ENCODE peak calls at places on chromosomes 5 and 9, in six cellular contexts. One of them, this sample, is unnamed.

GRCh38 chr5:134579284-134579771 is 53.3 kb downstream of the SAR1B start:
- DNase-seq in EL: no peak
- DNase-seq in fibroblast of lung: no peak
- DNase-seq in activated CD4-positive, CD25-positive, alpha-beta regulatory T cell treated with anti-CD3 and anti-CD28 coated beads, Interleukin-2, amount 50 U/mL, for 16 hours: no peak
- DNase-seq in ELR: no peak
- DNase-seq in astrocyte of the spinal cord: no peak
- DNase-seq in this sample: no peak

GRCh38 chr9:133954862-133955529 is 37.1 kb downstream of the VAV2 start:
- DNase-seq in EL: no peak
- DNase-seq in ELR: no peak
- DNase-seq in astrocyte of the spinal cord: no peak
- DNase-seq in activated CD4-positive, CD25-positive, alpha-beta regulatory T cell treated with anti-CD3 and anti-CD28 coated beads, Interleukin-2, amount 50 U/mL, for 16 hours: no peak
- DNase-seq in fibroblast of lung: no peak
- DNase-seq in this sample: no peak

GRCh38 chr5:142143878-142144277 is 35.3 kb downstream of the NDFIP1 start:
- DNase-seq in EL: peak
- DNase-seq in activated CD4-positive, CD25-positive, alpha-beta regulatory T cell treated with anti-CD3 and anti-CD28 coated beads, Interleukin-2, amount 50 U/mL, for 16 hours: no peak
- DNase-seq in ELR: peak
- DNase-seq in fibroblast of lung: peak
- DNase-seq in astrocyte of the spinal cord: peak
- DNase-seq in this sample: no peak

GRCh38 chr5:131221888-131222287 is 42.0 kb upstream of the CDC42SE2 start:
- DNase-seq in activated CD4-positive, CD25-positive, alpha-beta regulatory T cell treated with anti-CD3 and anti-CD28 coated beads, Interleukin-2, amount 50 U/mL, for 16 hours: no peak
- DNase-seq in fibroblast of lung: peak
- DNase-seq in ELR: peak
- DNase-seq in EL: peak
- DNase-seq in astrocyte of the spinal cord: peak
- DNase-seq in this sample: peak

GRCh38 chr5:131545856-131546255 is 89.2 kb downstream of the RAPGEF6 start:
- DNase-seq in ELR: peak
- DNase-seq in activated CD4-positive, CD25-positive, alpha-beta regulatory T cell treated with anti-CD3 and anti-CD28 coated beads, Interleukin-2, amount 50 U/mL, for 16 hours: no peak
- DNase-seq in EL: peak
- DNase-seq in fibroblast of lung: peak
- DNase-seq in astrocyte of the spinal cord: peak
- DNase-seq in this sample: no peak

GRCh38 chr5:54703091-54703490 is 185.5 kb downstream of the SNX18 start:
- DNase-seq in ELR: peak
- DNase-seq in EL: peak
- DNase-seq in astrocyte of the spinal cord: peak
- DNase-seq in fibroblast of lung: peak
- DNase-seq in activated CD4-positive, CD25-positive, alpha-beta regulatory T cell treated with anti-CD3 and anti-CD28 coated beads, Interleukin-2, amount 50 U/mL, for 16 hours: no peak
- DNase-seq in this sample: no peak

GRCh38 chr9:1708215-1708614 is 306.9 kb upstream of the SMARCA2 start:
- DNase-seq in fibroblast of lung: no peak
- DNase-seq in EL: no peak
- DNase-seq in activated CD4-positive, CD25-positive, alpha-beta regulatory T cell treated with anti-CD3 and anti-CD28 coated beads, Interleukin-2, amount 50 U/mL, for 16 hours: no peak
- DNase-seq in astrocyte of the spinal cord: no peak
- DNase-seq in ELR: no peak
- DNase-seq in this sample: no peak

GRCh38 chr5:10507575-10508024 is 56.3 kb upstream of the ANKRD33B start:
- DNase-seq in ELR: peak
- DNase-seq in EL: peak
- DNase-seq in fibroblast of lung: peak
- DNase-seq in activated CD4-positive, CD25-positive, alpha-beta regulatory T cell treated with anti-CD3 and anti-CD28 coated beads, Interleukin-2, amount 50 U/mL, for 16 hours: no peak
- DNase-seq in astrocyte of the spinal cord: no peak
- DNase-seq in this sample: no peak

GRCh38 chr9:84404095-84404686 is 63.6 kb upstream of the SLC28A3 start:
- DNase-seq in activated CD4-positive, CD25-positive, alpha-beta regulatory T cell treated with anti-CD3 and anti-CD28 coated beads, Interleukin-2, amount 50 U/mL, for 16 hours: no peak
- DNase-seq in astrocyte of the spinal cord: no peak
- DNase-seq in EL: peak
- DNase-seq in fibroblast of lung: no peak
- DNase-seq in ELR: no peak
- DNase-seq in this sample: no peak

GRCh38 chr5:32709789-32710334 is 1.3 kb upstream of the NPR3 start:
- DNase-seq in fibroblast of lung: peak
- DNase-seq in astrocyte of the spinal cord: peak
- DNase-seq in ELR: peak
- DNase-seq in EL: peak
- DNase-seq in activated CD4-positive, CD25-positive, alpha-beta regulatory T cell treated with anti-CD3 and anti-CD28 coated beads, Interleukin-2, amount 50 U/mL, for 16 hours: no peak
- DNase-seq in this sample: peak

GRCh38 chr9:110207071-110207923 is 662 bp downstream of the C9orf152 start:
- DNase-seq in astrocyte of the spinal cord: no peak
- DNase-seq in EL: no peak
- DNase-seq in fibroblast of lung: no peak
- DNase-seq in ELR: no peak
- DNase-seq in activated CD4-positive, CD25-positive, alpha-beta regulatory T cell treated with anti-CD3 and anti-CD28 coated beads, Interleukin-2, amount 50 U/mL, for 16 hours: no peak
- DNase-seq in this sample: no peak

GRCh38 chr5:77087484-77088291 is 603 bp upstream of the ZBED3 start:
- DNase-seq in ELR: no peak
- DNase-seq in EL: no peak
- DNase-seq in astrocyte of the spinal cord: peak
- DNase-seq in fibroblast of lung: peak
- DNase-seq in activated CD4-positive, CD25-positive, alpha-beta regulatory T cell treated with anti-CD3 and anti-CD28 coated beads, Interleukin-2, amount 50 U/mL, for 16 hours: no peak
- DNase-seq in this sample: peak

GRCh38 chr5:40441733-40442132 is 238.0 kb upstream of the PTGER4 start:
- DNase-seq in astrocyte of the spinal cord: no peak
- DNase-seq in fibroblast of lung: no peak
- DNase-seq in EL: no peak
- DNase-seq in activated CD4-positive, CD25-positive, alpha-beta regulatory T cell treated with anti-CD3 and anti-CD28 coated beads, Interleukin-2, amount 50 U/mL, for 16 hours: no peak
- DNase-seq in ELR: no peak
- DNase-seq in this sample: no peak

GRCh38 chr5:126994485-126994884 is 35.9 kb downstream of the MARCHF3 start:
- DNase-seq in activated CD4-positive, CD25-positive, alpha-beta regulatory T cell treated with anti-CD3 and anti-CD28 coated beads, Interleukin-2, amount 50 U/mL, for 16 hours: no peak
- DNase-seq in astrocyte of the spinal cord: no peak
- DNase-seq in ELR: no peak
- DNase-seq in EL: no peak
- DNase-seq in fibroblast of lung: no peak
- DNase-seq in this sample: no peak

GRCh38 chr9:136945333-136946227 is 537 bp downstream of the C8G start:
- DNase-seq in astrocyte of the spinal cord: no peak
- DNase-seq in ELR: no peak
- DNase-seq in activated CD4-positive, CD25-positive, alpha-beta regulatory T cell treated with anti-CD3 and anti-CD28 coated beads, Interleukin-2, amount 50 U/mL, for 16 hours: no peak
- DNase-seq in fibroblast of lung: no peak
- DNase-seq in EL: no peak
- DNase-seq in this sample: no peak

GRCh38 chr5:157164521-157164920 is 1.5 kb downstream of the GARIN3 start:
- DNase-seq in ELR: no peak
- DNase-seq in EL: no peak
- DNase-seq in astrocyte of the spinal cord: no peak
- DNase-seq in activated CD4-positive, CD25-positive, alpha-beta regulatory T cell treated with anti-CD3 and anti-CD28 coated beads, Interleukin-2, amount 50 U/mL, for 16 hours: no peak
- DNase-seq in fibroblast of lung: no peak
- DNase-seq in this sample: no peak

GRCh38 chr9:23581936-23582335 is 244.1 kb downstream of the ELAVL2 start:
- DNase-seq in ELR: no peak
- DNase-seq in fibroblast of lung: no peak
- DNase-seq in astrocyte of the spinal cord: no peak
- DNase-seq in EL: no peak
- DNase-seq in activated CD4-positive, CD25-positive, alpha-beta regulatory T cell treated with anti-CD3 and anti-CD28 coated beads, Interleukin-2, amount 50 U/mL, for 16 hours: no peak
- DNase-seq in this sample: no peak

GRCh38 chr5:148623741-148624140 is 30.6 kb downstream of the HTR4 start:
- DNase-seq in ELR: peak
- DNase-seq in activated CD4-positive, CD25-positive, alpha-beta regulatory T cell treated with anti-CD3 and anti-CD28 coated beads, Interleukin-2, amount 50 U/mL, for 16 hours: no peak
- DNase-seq in fibroblast of lung: no peak
- DNase-seq in EL: no peak
- DNase-seq in astrocyte of the spinal cord: no peak
- DNase-seq in this sample: peak

GRCh38 chr9:18362901-18363685 is 110.9 kb upstream of the ADAMTSL1 start:
- DNase-seq in fibroblast of lung: peak
- DNase-seq in EL: peak
- DNase-seq in astrocyte of the spinal cord: peak
- DNase-seq in ELR: no peak
- DNase-seq in activated CD4-positive, CD25-positive, alpha-beta regulatory T cell treated with anti-CD3 and anti-CD28 coated beads, Interleukin-2, amount 50 U/mL, for 16 hours: no peak
- DNase-seq in this sample: peak

GRCh38 chr9:76912631-76913275 is 6.8 kb upstream of the PRUNE2 start:
- DNase-seq in fibroblast of lung: no peak
- DNase-seq in ELR: peak
- DNase-seq in astrocyte of the spinal cord: peak
- DNase-seq in EL: peak
- DNase-seq in activated CD4-positive, CD25-positive, alpha-beta regulatory T cell treated with anti-CD3 and anti-CD28 coated beads, Interleukin-2, amount 50 U/mL, for 16 hours: no peak
- DNase-seq in this sample: no peak

GRCh38 chr5:134592141-134592746 is 40.4 kb downstream of the SAR1B start:
- DNase-seq in astrocyte of the spinal cord: peak
- DNase-seq in EL: no peak
- DNase-seq in fibroblast of lung: no peak
- DNase-seq in ELR: no peak
- DNase-seq in activated CD4-positive, CD25-positive, alpha-beta regulatory T cell treated with anti-CD3 and anti-CD28 coated beads, Interleukin-2, amount 50 U/mL, for 16 hours: no peak
- DNase-seq in this sample: no peak

GRCh38 chr9:4667681-4668080 is 1.4 kb upstream of the SPATA6L start:
- DNase-seq in fibroblast of lung: no peak
- DNase-seq in astrocyte of the spinal cord: no peak
- DNase-seq in EL: no peak
- DNase-seq in ELR: no peak
- DNase-seq in activated CD4-positive, CD25-positive, alpha-beta regulatory T cell treated with anti-CD3 and anti-CD28 coated beads, Interleukin-2, amount 50 U/mL, for 16 hours: no peak
- DNase-seq in this sample: no peak

GRCh38 chr5:73296772-73297171 is 123.8 kb downstream of the TMEM174 start:
- DNase-seq in astrocyte of the spinal cord: peak
- DNase-seq in ELR: peak
- DNase-seq in EL: peak
- DNase-seq in activated CD4-positive, CD25-positive, alpha-beta regulatory T cell treated with anti-CD3 and anti-CD28 coated beads, Interleukin-2, amount 50 U/mL, for 16 hours: no peak
- DNase-seq in fibroblast of lung: peak
- DNase-seq in this sample: no peak

GRCh38 chr5:178642351-178642909 is 15.6 kb upstream of the CLK4 start:
- DNase-seq in astrocyte of the spinal cord: peak
- DNase-seq in activated CD4-positive, CD25-positive, alpha-beta regulatory T cell treated with anti-CD3 and anti-CD28 coated beads, Interleukin-2, amount 50 U/mL, for 16 hours: no peak
- DNase-seq in ELR: peak
- DNase-seq in EL: peak
- DNase-seq in fibroblast of lung: peak
- DNase-seq in this sample: no peak

GRCh38 chr9:91207889-91208651 is 153.6 kb downstream of the AUH start:
- DNase-seq in ELR: peak
- DNase-seq in EL: no peak
- DNase-seq in fibroblast of lung: peak
- DNase-seq in astrocyte of the spinal cord: peak
- DNase-seq in activated CD4-positive, CD25-positive, alpha-beta regulatory T cell treated with anti-CD3 and anti-CD28 coated beads, Interleukin-2, amount 50 U/mL, for 16 hours: no peak
- DNase-seq in this sample: no peak

GRCh38 chr9:113386571-113387393 is 10.0 kb upstream of the HDHD3 start:
- DNase-seq in EL: no peak
- DNase-seq in activated CD4-positive, CD25-positive, alpha-beta regulatory T cell treated with anti-CD3 and anti-CD28 coated beads, Interleukin-2, amount 50 U/mL, for 16 hours: no peak
- DNase-seq in fibroblast of lung: no peak
- DNase-seq in ELR: no peak
- DNase-seq in astrocyte of the spinal cord: no peak
- DNase-seq in this sample: no peak

GRCh38 chr9:104608336-104608735 is 2.9 kb upstream of the OR13C2 start:
- DNase-seq in EL: no peak
- DNase-seq in fibroblast of lung: no peak
- DNase-seq in activated CD4-positive, CD25-positive, alpha-beta regulatory T cell treated with anti-CD3 and anti-CD28 coated beads, Interleukin-2, amount 50 U/mL, for 16 hours: no peak
- DNase-seq in ELR: peak
- DNase-seq in astrocyte of the spinal cord: no peak
- DNase-seq in this sample: no peak

GRCh38 chr9:37374892-37375291 is 47.6 kb upstream of the GRHPR start:
- DNase-seq in activated CD4-positive, CD25-positive, alpha-beta regulatory T cell treated with anti-CD3 and anti-CD28 coated beads, Interleukin-2, amount 50 U/mL, for 16 hours: no peak
- DNase-seq in fibroblast of lung: no peak
- DNase-seq in EL: no peak
- DNase-seq in astrocyte of the spinal cord: no peak
- DNase-seq in ELR: no peak
- DNase-seq in this sample: no peak

GRCh38 chr5:86974910-86975309 is 292.8 kb upstream of the RASA1 start:
- DNase-seq in astrocyte of the spinal cord: no peak
- DNase-seq in ELR: no peak
- DNase-seq in fibroblast of lung: peak
- DNase-seq in activated CD4-positive, CD25-positive, alpha-beta regulatory T cell treated with anti-CD3 and anti-CD28 coated beads, Interleukin-2, amount 50 U/mL, for 16 hours: no peak
- DNase-seq in EL: no peak
- DNase-seq in this sample: no peak